ENCODE peak calls at places on chromosomes 16 and 17, in nine cellular contexts. H is neural progenitor cell, E is fibroblast of lung, Q is PC-3, A is H9, D is OCI-LY7, Y is MM.1S, B is Karpas-422, I is SK-N-SH. O is an unnamed sample.

GRCh38 chr16:63385714-63386113 is 1349.5 kb upstream of the CDH8 start:
- DNase-seq in H (no peak), E (no peak), Q (no peak), A (no peak), D (no peak), Y (peak; percentile 46), B (no peak), I (no peak), O (no peak)

GRCh38 chr17:40480501-40481003 is 20.9 kb downstream of the TNS4 start:
- DNase-seq in H (no peak), E (no peak), Q (peak; percentile 34), A (peak; percentile 76), D (peak; percentile 67), Y (no peak), B (no peak), I (no peak), O (no peak)

GRCh38 chr16:89924925-89925307 is 1.8 kb downstream of the TUBB3 start:
- DNase-seq in H (no peak), E (no peak), Q (no peak), A (no peak), D (peak; percentile 82), Y (no peak), B (no peak), I (no peak), O (peak; percentile 37)

GRCh38 chr17:42819939-42820535 is 4.0 kb downstream of the BECN1 start:
- DNase-seq in H (peak; percentile 88), E (peak; percentile 46), Q (peak; percentile 69), A (peak; percentile 89), D (peak; percentile 80), Y (peak; percentile 76), B (peak; percentile 91), I (peak; percentile 70), O (peak; percentile 93)

GRCh38 chr16:1571012-1571671 is 37.7 kb downstream of the TMEM204 start:
- DNase-seq in H (no peak), E (no peak), Q (no peak), A (no peak), D (no peak), Y (no peak), B (no peak), I (no peak), O (no peak)

GRCh38 chr17:28038802-28039600 is 3.5 kb upstream of the NLK start:
- DNase-seq in H (no peak), E (peak; percentile 17), Q (peak; percentile 6), A (no peak), D (no peak), Y (no peak), B (no peak), I (no peak), O (no peak)

GRCh38 chr16:80652441-80652840 is 111.6 kb downstream of the DYNLRB2 start:
- DNase-seq in H (no peak), E (no peak), Q (no peak), A (no peak), D (no peak), Y (no peak), B (no peak), I (no peak), O (no peak)

GRCh38 chr17:76772842-76773521 is 35.1 kb downstream of the MFSD11 start:
- DNase-seq in H (peak; percentile 65), E (peak; percentile 91), Q (peak; percentile 85), A (no peak), D (peak; percentile 50), Y (no peak), B (no peak), I (peak; percentile 64), O (no peak)

GRCh38 chr16:58284021-58284420 is 10.8 kb downstream of the PRSS54 start:
- DNase-seq in H (no peak), E (no peak), Q (no peak), A (no peak), D (no peak), Y (no peak), B (no peak), I (no peak), O (no peak)

GRCh38 chr17:12985431-12986285 is 32.2 kb downstream of the ELAC2 start:
- DNase-seq in H (no peak), E (peak; percentile 78), Q (no peak), A (no peak), D (no peak), Y (no peak), B (peak; percentile 90), I (no peak), O (no peak)

GRCh38 chr17:56595831-56596740 is 2.6 kb downstream of the NOG start:
- DNase-seq in H (peak; percentile 59), E (no peak), Q (peak; percentile 67), A (peak; percentile 89), D (no peak), Y (no peak), B (no peak), I (peak; percentile 35), O (peak; percentile 74)

GRCh38 chr16:87895641-87896141 is 26.4 kb upstream of the SLC7A5 start:
- DNase-seq in H (no peak), E (peak; percentile 66), Q (no peak), A (no peak), D (peak; percentile 19), Y (no peak), B (peak; percentile 45), I (no peak), O (no peak)

GRCh38 chr17:50145532-50146229 is 4.8 kb downstream of the PPP1R9B start:
- DNase-seq in H (no peak), E (no peak), Q (no peak), A (no peak), D (no peak), Y (no peak), B (no peak), I (no peak), O (no peak)

GRCh38 chr17:77744268-77744988 is 214.1 kb upstream of the TNRC6C start:
- DNase-seq in H (no peak), E (no peak), Q (no peak), A (no peak), D (no peak), Y (no peak), B (no peak), I (no peak), O (no peak)

GRCh38 chr17:40452074-40452787 is 9.0 kb downstream of the IGFBP4 start:
- DNase-seq in H (no peak), E (peak; percentile 99), Q (no peak), A (no peak), D (no peak), Y (no peak), B (no peak), I (no peak), O (no peak)

GRCh38 chr16:66425651-66426050 is 1.4 kb upstream of the BEAN1 start:
- DNase-seq in H (no peak), E (no peak), Q (no peak), A (no peak), D (no peak), Y (no peak), B (no peak), I (no peak), O (no peak)

GRCh38 chr16:55624696-55625095 is 31.1 kb upstream of the SLC6A2 start:
- DNase-seq in H (no peak), E (no peak), Q (no peak), A (no peak), D (no peak), Y (no peak), B (no peak), I (no peak), O (no peak)

GRCh38 chr16:69709456-69710084 is 16.8 kb downstream of the NQO1 start:
- DNase-seq in H (peak; percentile 77), E (peak; percentile 61), Q (peak; percentile 75), A (no peak), D (peak; percentile 78), Y (peak; percentile 67), B (peak; percentile 86), I (peak; percentile 59), O (peak; percentile 85)

GRCh38 chr17:28684963-28685362 is 23.0 kb downstream of the SUPT6H start:
- DNase-seq in H (no peak), E (peak; percentile 5), Q (peak; percentile 10), A (no peak), D (no peak), Y (no peak), B (no peak), I (peak; percentile 47), O (no peak)

GRCh38 chr17:50356892-50357510 is 11.1 kb downstream of the XYLT2 start:
- DNase-seq in H (no peak), E (no peak), Q (no peak), A (no peak), D (no peak), Y (no peak), B (no peak), I (no peak), O (no peak)

DNA sequence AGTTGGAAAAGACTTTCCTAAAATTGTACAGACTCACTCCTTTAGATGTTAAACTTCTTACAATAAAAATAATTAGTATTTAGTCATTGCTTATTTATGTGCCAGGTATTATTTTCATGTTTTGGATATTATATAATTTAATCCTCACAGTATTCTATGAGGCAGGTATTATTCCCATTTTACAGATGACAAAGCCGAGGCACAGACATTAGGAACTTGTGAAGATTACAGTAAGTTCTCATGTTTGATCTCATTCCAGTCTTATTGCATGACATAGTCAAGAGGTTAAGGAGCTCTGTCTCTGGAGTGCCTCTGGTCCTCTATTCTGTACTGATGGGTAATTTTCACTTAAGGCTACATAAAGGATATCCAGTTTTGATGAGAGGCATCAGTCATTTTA is 3.3 kb downstream of the HEATR3 start:
- DNase-seq in H (no peak), E (no peak), Q (no peak), A (no peak), D (no peak), Y (no peak), B (no peak), I (no peak), O (no peak)
- H4K20me1 ChIP-seq in H (peaks cover 8% of the 10 kb centered on the region), E (no peaks in the 10 kb centered on the region), Q (peaks cover 15% of the 10 kb centered on the region), A (no peaks in the 10 kb centered on the region), D (peaks cover 5% of the 10 kb centered on the region), Y (no peaks in the 10 kb centered on the region), B (peaks cover 5% of the 10 kb centered on the region), I (peaks cover 4% of the 10 kb centered on the region), O (peaks cover 18% of the 10 kb centered on the region)

GRCh38 chr17:63961355-63962207 is 11.1 kb downstream of the SCN4A start:
- DNase-seq in H (peak; percentile 98), E (peak; percentile 41), Q (peak; percentile 39), A (peak; percentile 100), D (peak; percentile 94), Y (peak; percentile 54), B (peak; percentile 94), I (peak; percentile 79), O (peak; percentile 99)
- H4K20me1 ChIP-seq in H (no peaks in the 10 kb centered on the region), E (no peaks in the 10 kb centered on the region), Q (no peaks in the 10 kb centered on the region), A (no peaks in the 10 kb centered on the region), D (no peaks in the 10 kb centered on the region), Y (no peaks in the 10 kb centered on the region), B (no peaks in the 10 kb centered on the region), I (no peaks in the 10 kb centered on the region), O (no peaks in the 10 kb centered on the region)

GRCh38 chr16:14392960-14393359 is 237.1 kb downstream of the PARN start:
- DNase-seq in H (no peak), E (no peak), Q (no peak), A (no peak), D (peak; percentile 32), Y (peak; percentile 47), B (no peak), I (no peak), O (no peak)
- H4K20me1 ChIP-seq in H (no peaks in the 10 kb centered on the region), E (no peaks in the 10 kb centered on the region), Q (no peaks in the 10 kb centered on the region), A (no peaks in the 10 kb centered on the region), D (no peaks in the 10 kb centered on the region), Y (no peaks in the 10 kb centered on the region), B (no peaks in the 10 kb centered on the region), I (no peaks in the 10 kb centered on the region), O (no peaks in the 10 kb centered on the region)

DNA sequence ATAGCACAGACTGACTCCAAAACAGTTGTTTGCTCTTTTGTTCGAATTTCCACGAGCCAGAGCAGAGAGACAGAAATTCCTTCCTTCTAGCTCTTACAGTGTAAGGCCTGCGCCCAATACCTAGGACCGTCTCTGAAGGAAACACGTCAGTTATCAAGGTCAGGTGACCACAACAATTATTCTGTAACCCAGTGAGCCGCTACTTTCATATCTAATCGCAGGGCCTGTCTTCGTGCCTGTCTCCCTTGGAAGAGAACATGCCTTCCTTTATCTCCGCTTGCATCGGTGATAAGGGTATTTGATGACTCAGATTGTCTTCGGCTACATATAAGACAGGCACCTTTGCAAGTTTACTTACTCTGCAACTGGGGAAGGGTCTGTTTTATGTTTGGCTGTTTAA is 288.0 kb downstream of the MAF start:
- DNase-seq in H (no peak), E (no peak), Q (no peak), A (no peak), D (no peak), Y (no peak), B (no peak), I (no peak), O (no peak)
- H4K20me1 ChIP-seq in H (no peaks in the 10 kb centered on the region), E (no peaks in the 10 kb centered on the region), Q (no peaks in the 10 kb centered on the region), A (no peaks in the 10 kb centered on the region), D (no peaks in the 10 kb centered on the region), Y (no peaks in the 10 kb centered on the region), B (no peaks in the 10 kb centered on the region), I (no peaks in the 10 kb centered on the region), O (no peaks in the 10 kb centered on the region)